ENCODE peak calls at places on chromosomes 2 and 18, in ten cellular contexts. W is tibial nerve, Q is tibial artery, L is cardiac fibroblast, T is upper lobe of right lung, C is fibroblast of pulmonary artery, H is lower leg skin, X is thoracic aorta, P is neural crest cell, E is astrocyte of the spinal cord. U is an unnamed sample.

GRCh38 chr2:64923385-64923710 is 65.9 kb upstream of the SLC1A4 start:
- DNase-seq in X (no peak), W (no peak), T (no peak), E (no peak), P (no peak), H (no peak), C (no peak), L (no peak), Q (no peak), U (no peak)

GRCh38 chr18:5707586-5707985 is 163.8 kb upstream of the EPB41L3 start:
- DNase-seq in C (no peak), E (no peak), X (no peak), W (no peak), Q (no peak), L (no peak), H (no peak), T (no peak), P (no peak), U (no peak)

GRCh38 chr2:125405816-125406215 is 1250.1 kb upstream of the GYPC start:
- DNase-seq in W (no peak), T (no peak), C (peak), E (peak), Q (no peak), P (no peak), L (peak), X (no peak), H (no peak), U (no peak)

GRCh38 chr2:10258726-10259125 is 44.0 kb upstream of the HPCAL1 start:
- DNase-seq in C (no peak), X (no peak), L (no peak), T (no peak), Q (no peak), H (peak), E (no peak), W (no peak), P (no peak), U (no peak)

GRCh38 chr2:205776139-205776538 is 93.8 kb downstream of the NRP2 start:
- DNase-seq in T (peak), L (peak), C (peak), W (no peak), P (peak), E (no peak), Q (no peak), X (no peak), H (no peak), U (peak)

GRCh38 chr18:48023334-48024008 is 93.0 kb upstream of the SMAD2 start:
- DNase-seq in T (peak), C (peak), X (no peak), Q (no peak), L (peak), E (peak), H (peak), W (no peak), P (peak), U (peak)

GRCh38 chr18:68928762-68929675 is 131.1 kb downstream of the CCDC102B start:
- DNase-seq in T (no peak), H (no peak), W (no peak), E (no peak), C (no peak), X (no peak), Q (no peak), L (no peak), P (no peak), U (no peak)

GRCh38 chr2:168961450-168962229 is 60.5 kb downstream of the G6PC2 start:
- DNase-seq in P (peak), H (no peak), T (no peak), Q (no peak), C (peak), X (no peak), L (peak), W (no peak), E (peak), U (peak)

GRCh38 chr2:115165529-115166109 is 723.2 kb downstream of the DPP10 start:
- DNase-seq in Q (no peak), E (peak), C (peak), W (no peak), P (peak), L (peak), H (no peak), X (no peak), T (no peak), U (peak)

GRCh38 chr2:25371253-25372241 is 29.8 kb upstream of the DNMT3A start:
- DNase-seq in E (no peak), C (no peak), L (no peak), H (peak), T (peak), X (no peak), Q (no peak), W (no peak), P (no peak), U (no peak)

GRCh38 chr2:16228471-16228870 is 288.1 kb downstream of the MYCN start:
- DNase-seq in C (no peak), X (no peak), P (no peak), E (no peak), W (no peak), H (no peak), L (no peak), Q (no peak), T (no peak), U (no peak)

GRCh38 chr2:200077210-200077650 is 121.8 kb downstream of the MAIP1 start:
- DNase-seq in H (no peak), L (peak), P (no peak), C (peak), E (peak), W (no peak), T (no peak), Q (no peak), X (no peak), U (no peak)

GRCh38 chr2:38421274-38422056 is 44.4 kb upstream of the ATL2 start:
- DNase-seq in L (no peak), E (no peak), C (no peak), X (no peak), Q (no peak), W (no peak), T (no peak), H (no peak), P (no peak), U (no peak)

GRCh38 chr2:20184067-20184938 is 40.6 kb downstream of the SDC1 start:
- DNase-seq in E (peak), Q (peak), T (peak), L (peak), X (no peak), C (peak), P (no peak), H (no peak), W (no peak), U (no peak)

GRCh38 chr2:54969295-54969939 is 80.8 kb downstream of the RTN4 start:
- DNase-seq in Q (no peak), P (no peak), H (no peak), W (no peak), X (no peak), T (no peak), L (no peak), E (no peak), C (no peak), U (no peak)

GRCh38 chr2:128409326-128410034 is 90.8 kb upstream of the HS6ST1 start:
- DNase-seq in H (peak), W (no peak), X (no peak), Q (no peak), T (peak), E (no peak), P (no peak), C (no peak), L (no peak), U (no peak)

GRCh38 chr2:24820175-24820513 is 26.9 kb downstream of the CENPO start:
- DNase-seq in H (no peak), W (no peak), E (no peak), X (no peak), L (no peak), C (no peak), Q (no peak), T (no peak), P (no peak), U (no peak)

GRCh38 chr2:220191031-220191430 is 563.6 kb downstream of the SLC4A3 start:
- DNase-seq in T (no peak), H (no peak), W (no peak), P (no peak), X (no peak), E (no peak), Q (no peak), C (no peak), L (peak), U (no peak)

GRCh38 chr2:220181158-220181557 is 553.7 kb downstream of the SLC4A3 start:
- DNase-seq in E (no peak), Q (no peak), H (no peak), P (no peak), T (no peak), C (no peak), L (no peak), X (no peak), W (no peak), U (no peak)

GRCh38 chr2:220188031-220188430 is 560.6 kb downstream of the SLC4A3 start:
- DNase-seq in P (no peak), L (peak), H (no peak), W (no peak), E (peak), Q (no peak), X (no peak), C (peak), T (no peak), U (no peak)

GRCh38 chr2:220182790-220183189 is 555.4 kb downstream of the SLC4A3 start:
- DNase-seq in W (no peak), C (no peak), E (no peak), T (no peak), Q (no peak), H (no peak), L (no peak), X (no peak), P (no peak), U (no peak)

DNA sequence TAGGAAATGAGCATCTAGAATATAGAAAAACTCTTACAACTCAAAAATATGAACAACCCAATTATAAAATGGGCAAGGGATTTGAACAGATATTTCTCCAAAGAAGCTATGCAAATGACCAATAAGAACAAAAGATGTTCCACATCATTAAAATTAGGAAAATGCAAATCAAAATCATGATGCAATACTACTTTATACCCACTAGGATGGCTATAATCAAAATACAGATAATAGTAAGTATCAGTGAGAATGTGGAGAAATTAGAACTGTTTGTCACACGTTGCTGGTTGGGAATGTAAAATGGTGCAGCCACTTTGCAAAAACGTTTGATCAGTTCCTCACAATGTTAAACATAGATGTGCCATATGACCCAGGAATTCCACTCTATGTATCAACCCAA is 558.3 kb downstream of the SLC4A3 start:
- DNase-seq in Q (no peak), P (no peak), L (no peak), W (no peak), C (no peak), X (no peak), H (no peak), E (no peak), T (no peak), U (no peak)
- TF ChIP-seq CTCF in Q (no peak), P (no peak), L (no peak), W (no peak), C (no peak), X (no peak), H (no peak), E (no peak), T (no peak), U (peak)

DNA sequence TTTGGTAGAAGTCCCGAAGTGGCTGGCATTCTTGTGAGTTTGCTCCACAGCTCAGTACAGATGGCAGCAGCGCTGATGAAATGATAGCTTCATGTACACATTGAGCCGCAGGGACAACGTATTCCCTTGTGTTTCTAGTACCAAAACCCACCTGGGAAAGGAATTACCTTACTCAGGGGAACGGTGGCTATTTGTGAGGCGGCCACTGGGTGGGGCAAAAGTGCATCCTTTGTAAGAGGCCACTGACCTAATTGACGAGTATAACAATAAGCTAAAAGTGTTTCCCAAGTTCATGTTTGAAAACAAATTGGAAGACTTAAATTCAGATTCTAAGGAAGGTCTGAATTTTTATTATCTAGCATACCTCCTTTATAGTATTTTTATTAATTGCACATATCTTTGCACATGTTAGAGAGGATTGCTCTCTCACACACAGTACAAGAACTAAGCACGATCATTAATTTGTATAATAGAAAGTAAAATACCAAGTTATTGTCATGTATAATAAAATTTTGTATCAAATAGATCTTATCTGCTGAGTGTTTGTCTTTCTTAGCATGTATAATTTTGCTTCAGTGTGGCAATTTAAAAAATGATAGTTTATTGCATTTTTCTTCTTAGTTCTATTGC is 25.3 kb upstream of the CDH7 start:
- DNase-seq in P (peak), L (no peak), W (no peak), H (no peak), Q (no peak), C (no peak), X (no peak), E (no peak), T (peak), U (peak)
- TF ChIP-seq CTCF in P (peak), L (no peak), W (peak), H (no peak), Q (no peak), C (no peak), X (no peak), E (peak), T (peak), U (peak)

DNA sequence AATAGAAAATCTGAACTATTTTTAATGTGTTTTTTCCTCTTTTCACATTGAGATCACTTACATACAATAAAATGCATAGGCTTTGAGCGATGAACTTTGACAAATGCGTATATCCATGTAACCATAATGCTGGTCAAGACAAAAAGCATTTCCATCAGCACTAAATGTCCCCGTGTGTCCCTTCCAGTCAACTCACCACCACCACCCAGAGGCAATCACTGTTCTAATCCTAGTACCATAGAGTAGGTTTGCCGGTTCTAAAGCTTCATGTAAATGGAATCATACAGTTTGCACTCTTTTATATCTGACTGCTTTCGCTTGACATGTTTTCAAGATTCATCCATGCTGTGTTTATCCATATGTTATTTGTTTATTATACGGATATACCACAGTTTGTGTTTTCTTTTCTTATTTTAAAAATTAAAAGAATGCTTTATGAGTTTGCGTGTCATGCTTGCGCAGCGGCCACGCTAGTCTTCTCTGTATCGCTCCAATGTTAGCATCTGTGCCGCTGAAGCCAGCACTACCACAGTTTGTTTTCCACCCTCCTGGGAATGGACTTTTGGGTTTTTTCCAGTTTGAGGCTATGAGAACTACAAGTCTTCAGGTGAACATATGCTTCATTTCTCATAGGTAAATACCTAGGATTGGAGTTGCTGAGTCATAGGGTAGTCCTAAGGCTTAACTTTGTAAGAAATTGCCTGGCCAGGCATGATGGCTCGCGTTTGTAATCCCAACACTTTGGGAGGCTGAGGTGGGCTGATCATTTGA is 197.5 kb upstream of the CHAC2 start:
- DNase-seq in W (no peak), H (no peak), C (no peak), T (no peak), P (no peak), X (no peak), Q (no peak), E (no peak), L (no peak), U (no peak)
- TF ChIP-seq CTCF in W (no peak), H (no peak), C (no peak), T (no peak), P (no peak), X (peak), Q (no peak), E (no peak), L (no peak), U (no peak)

GRCh38 chr2:52805901-52806410 is 961.6 kb upstream of the CHAC2 start:
- DNase-seq in T (no peak), C (peak), E (no peak), L (no peak), H (no peak), X (no peak), Q (no peak), P (no peak), W (no peak), U (no peak)
- TF ChIP-seq CTCF in T (no peak), C (no peak), E (no peak), L (no peak), H (no peak), X (no peak), Q (no peak), P (no peak), W (no peak), U (no peak)

GRCh38 chr18:63850010-63850409 is 37.5 kb upstream of the SERPINB2 start:
- DNase-seq in T (no peak), C (peak), X (no peak), Q (no peak), H (peak), E (no peak), L (peak), W (no peak), P (peak), U (peak)
- TF ChIP-seq CTCF in T (peak), C (peak), X (no peak), Q (no peak), H (no peak), E (peak), L (peak), W (no peak), P (peak), U (peak)

GRCh38 chr2:220533485-220533884 is 906.1 kb downstream of the SLC4A3 start:
- DNase-seq in E (no peak), T (no peak), C (peak), P (no peak), X (no peak), Q (no peak), W (no peak), H (no peak), L (peak), U (peak)
- TF ChIP-seq CTCF in E (peak), T (no peak), C (peak), P (peak), X (no peak), Q (no peak), W (no peak), H (no peak), L (peak), U (peak)

GRCh38 chr2:109348190-109348589 is 219.2 kb downstream of the SH3RF3 start:
- DNase-seq in H (peak), L (no peak), E (no peak), T (no peak), W (no peak), C (no peak), X (no peak), P (no peak), Q (no peak), U (no peak)

GRCh38 chr2:109350526-109350925 is 221.5 kb downstream of the SH3RF3 start:
- DNase-seq in P (no peak), T (no peak), C (no peak), H (peak), E (no peak), W (no peak), Q (no peak), L (peak), X (no peak), U (no peak)

GRCh38 chr2:109348645-109349554 is 219.9 kb downstream of the SH3RF3 start:
- DNase-seq in L (no peak), H (peak), C (no peak), P (no peak), T (no peak), E (no peak), W (no peak), Q (no peak), X (no peak), U (no peak)

GRCh38 chr2:109351164-109351756 is 222.3 kb downstream of the SH3RF3 start:
- DNase-seq in Q (peak), L (peak), E (peak), X (peak), T (peak), P (no peak), C (peak), W (no peak), H (peak), U (no peak)

DNA sequence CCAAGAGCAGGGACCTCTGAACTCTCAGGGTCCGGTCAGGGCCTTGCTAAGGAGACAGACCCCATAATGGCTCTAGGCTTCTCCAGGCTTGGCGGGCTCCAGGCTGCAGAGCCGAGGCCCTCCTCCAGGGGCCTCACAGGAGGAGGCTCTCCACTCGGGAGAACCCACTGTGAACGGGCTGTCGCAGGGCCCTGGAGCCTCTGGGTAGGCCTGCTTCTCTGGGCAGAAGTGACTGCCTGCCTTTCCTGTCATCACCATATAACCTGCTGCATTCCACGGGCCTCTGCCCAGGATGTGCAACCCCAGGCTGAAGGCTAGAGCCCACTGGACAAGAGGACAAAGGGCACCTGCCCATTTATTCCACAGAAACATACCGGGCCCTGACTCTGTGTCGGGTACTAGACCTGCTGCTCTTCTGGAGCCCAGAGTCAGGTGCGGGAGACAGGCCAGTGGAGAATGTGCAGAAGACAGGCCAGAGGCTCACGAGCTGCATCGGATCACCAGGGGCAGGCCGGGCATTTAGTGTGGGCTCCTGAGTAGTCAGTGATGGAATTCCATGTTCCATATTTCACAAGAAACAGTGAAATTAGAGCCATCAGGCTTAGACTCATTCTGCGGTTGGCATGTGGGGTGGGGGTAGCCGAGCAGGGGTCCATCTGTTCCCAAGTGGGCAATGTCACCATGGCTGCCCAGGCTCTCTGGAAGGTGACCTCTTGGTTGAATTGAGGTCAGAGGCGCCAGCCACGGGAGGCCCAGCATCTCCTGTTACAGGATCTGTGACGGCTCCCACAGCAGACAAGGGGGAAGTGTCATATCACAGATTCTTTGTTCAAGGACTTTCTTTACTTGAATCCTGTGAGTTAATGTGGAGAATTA is 220.8 kb downstream of the SH3RF3 start:
- DNase-seq in E (no peak), P (no peak), L (no peak), X (no peak), T (peak), Q (no peak), H (peak), C (no peak), W (no peak), U (peak)
- TF ChIP-seq CTCF in E (peak), P (no peak), L (peak), X (no peak), T (no peak), Q (no peak), H (no peak), C (peak), W (no peak), U (peak)